ENCODE peak calls at places on chromosomes 11 and 22, in seven cellular contexts. A, I, C, V, F, U and N are unnamed samples. For H3K4me1, the result is how much of the 10 kb centered on the place peaks cover.

GRCh38 chr11:93476796-93477195 is 66.4 kb downstream of the SMCO4 start:
- DNase-seq in I (no peak), F (no peak), V (no peak), U (peak), A (no peak), C (no peak), N (no peak)

GRCh38 chr11:118263694-118264567 is at the start of gene MPZL2:
- DNase-seq in U (no peak), V (peak), C (peak), F (peak), I (peak), A (peak), N (peak)

GRCh38 chr11:7904910-7905309 is 26.2 kb downstream of the OR10A6 start:
- DNase-seq in F (no peak), A (no peak), I (no peak), V (no peak), U (peak), C (no peak), N (no peak)

GRCh38 chr11:117072517-117073218 is 25.6 kb downstream of the SIK3 start:
- DNase-seq in I (no peak), V (no peak), U (peak), A (no peak), F (no peak), C (no peak), N (no peak)

GRCh38 chr11:17722000-17722643 is 2.8 kb downstream of the MYOD1 start:
- DNase-seq in C (no peak), U (peak), F (no peak), A (no peak), I (no peak), V (no peak), N (no peak)

GRCh38 chr11:2581151-2581930 is 118.5 kb downstream of the KCNQ1OT1 start:
- DNase-seq in F (no peak), I (peak), U (no peak), C (peak), V (peak), A (no peak), N (peak)

GRCh38 chr11:65242389-65242788 is 19.4 kb upstream of the POLA2 start:
- DNase-seq in U (no peak), A (no peak), I (no peak), V (no peak), C (no peak), F (no peak), N (no peak)

GRCh38 chr11:131522851-131523250 is 152.4 kb downstream of the NTM start:
- DNase-seq in A (no peak), I (no peak), U (no peak), V (no peak), C (no peak), F (no peak), N (no peak)

GRCh38 chr22:33922268-33922667 is 2.0 kb upstream of the LARGE1 start:
- DNase-seq in U (peak), A (peak), C (peak), V (peak), I (no peak), F (peak), N (no peak)

GRCh38 chr22:49966716-49967332 is 6.3 kb downstream of the PIM3 start:
- DNase-seq in U (no peak), F (peak), C (peak), V (peak), I (peak), A (peak), N (peak)

GRCh38 chr11:33695051-33695566 is 5.5 kb downstream of the C11orf91 start:
- DNase-seq in C (no peak), A (peak), U (no peak), F (no peak), V (no peak), I (no peak), N (peak)

GRCh38 chr11:35418847-35419712 is at the start of gene SLC1A2:
- DNase-seq in I (peak), A (no peak), F (peak), U (peak), V (no peak), C (no peak), N (peak)

GRCh38 chr11:113974741-113975470 is at the start of gene HTR3A:
- DNase-seq in A (peak), U (no peak), C (no peak), V (no peak), F (peak), I (peak), N (peak)

GRCh38 chr11:134515081-134515960 is 103.3 kb upstream of the B3GAT1 start:
- DNase-seq in V (peak), F (peak), C (peak), A (no peak), I (peak), U (no peak), N (peak)

GRCh38 chr11:73971175-73971719 is 11.4 kb downstream of the UCP2 start:
- DNase-seq in V (no peak), I (no peak), F (no peak), C (peak), U (no peak), A (no peak), N (no peak)

GRCh38 chr11:105870521-105871113 is 151.4 kb downstream of the MSANTD4 start:
- DNase-seq in V (no peak), F (no peak), A (no peak), U (no peak), C (no peak), I (no peak), N (no peak)

GRCh38 chr11:117701781-117702180 is 95.2 kb downstream of the DSCAML1 start:
- DNase-seq in I (no peak), C (peak), U (no peak), F (no peak), A (no peak), V (no peak), N (no peak)

GRCh38 chr11:118485273-118485672 is 42.0 kb upstream of the TTC36 start:
- DNase-seq in C (no peak), U (no peak), I (no peak), F (no peak), V (no peak), A (no peak), N (no peak)

GRCh38 chr11:65215441-65216076 is 33.8 kb downstream of the CAPN1 start:
- DNase-seq in F (no peak), C (no peak), I (no peak), A (no peak), V (no peak), U (no peak), N (no peak)

GRCh38 chr11:122850076-122850631 is 11.9 kb downstream of the CRTAM start:
- DNase-seq in C (no peak), I (no peak), U (peak), A (no peak), F (no peak), V (no peak), N (no peak)

GRCh38 chr11:65497141-65498041 is 1.5 kb upstream of the MALAT1 start:
- DNase-seq in C (peak), V (peak), U (peak), F (peak), A (peak), I (peak), N (peak)

GRCh38 chr11:61791737-61792309 is 576 bp downstream of the TMEM258 start:
- DNase-seq in A (no peak), I (no peak), V (peak), U (peak), F (peak), C (no peak), N (peak)

GRCh38 chr22:41672780-41673509 is 15.7 kb downstream of the SNU13 start:
- DNase-seq in A (no peak), V (no peak), I (no peak), F (no peak), U (no peak), C (no peak), N (no peak)

GRCh38 chr11:85414175-85414574 is 213.0 kb downstream of the DLG2 start:
- DNase-seq in C (no peak), I (no peak), A (no peak), U (no peak), V (no peak), F (no peak), N (no peak)

GRCh38 chr11:77081381-77081851 is 14.6 kb downstream of the CAPN5 start:
- DNase-seq in F (peak), I (peak), A (peak), C (peak), V (peak), U (no peak), N (peak)

GRCh38 chr11:134645576-134645975 is 233.5 kb upstream of the B3GAT1 start:
- DNase-seq in U (no peak), C (no peak), A (no peak), V (no peak), F (no peak), I (no peak), N (no peak)

GRCh38 chr11:13040969-13041561 is 31.9 kb downstream of the RASSF10 start:
- DNase-seq in F (no peak), A (no peak), I (no peak), U (no peak), C (no peak), V (no peak), N (no peak)

GRCh38 chr11:128116447-128117240 is 470.7 kb downstream of the ETS1 start:
- DNase-seq in U (no peak), C (no peak), V (no peak), A (no peak), I (no peak), F (no peak), N (no peak)

GRCh38 chr11:74579577-74580270 is 12.7 kb upstream of the POLD3 start:
- DNase-seq in F (no peak), V (no peak), A (no peak), C (no peak), I (no peak), U (no peak), N (no peak)

GRCh38 chr22:22683668-22684361 is 39.4 kb downstream of the GGTLC2 start:
- DNase-seq in U (no peak), C (peak), F (no peak), V (no peak), I (no peak), A (no peak), N (no peak)

GRCh38 chr11:2562181-2562581 is 117.4 kb downstream of the KCNQ1 start:
- DNase-seq in V (peak), A (no peak), I (peak), F (no peak), C (peak), U (no peak), N (peak)

GRCh38 chr11:86861810-86862209 is 61.5 kb downstream of the PRSS23 start:
- DNase-seq in V (no peak), I (no peak), F (no peak), C (no peak), U (no peak), A (no peak), N (no peak)
- TF ChIP-seq CTCF in V (no peak), I (no peak), F (no peak), C (no peak), U (no peak), A (no peak), N (no peak)

DNA sequence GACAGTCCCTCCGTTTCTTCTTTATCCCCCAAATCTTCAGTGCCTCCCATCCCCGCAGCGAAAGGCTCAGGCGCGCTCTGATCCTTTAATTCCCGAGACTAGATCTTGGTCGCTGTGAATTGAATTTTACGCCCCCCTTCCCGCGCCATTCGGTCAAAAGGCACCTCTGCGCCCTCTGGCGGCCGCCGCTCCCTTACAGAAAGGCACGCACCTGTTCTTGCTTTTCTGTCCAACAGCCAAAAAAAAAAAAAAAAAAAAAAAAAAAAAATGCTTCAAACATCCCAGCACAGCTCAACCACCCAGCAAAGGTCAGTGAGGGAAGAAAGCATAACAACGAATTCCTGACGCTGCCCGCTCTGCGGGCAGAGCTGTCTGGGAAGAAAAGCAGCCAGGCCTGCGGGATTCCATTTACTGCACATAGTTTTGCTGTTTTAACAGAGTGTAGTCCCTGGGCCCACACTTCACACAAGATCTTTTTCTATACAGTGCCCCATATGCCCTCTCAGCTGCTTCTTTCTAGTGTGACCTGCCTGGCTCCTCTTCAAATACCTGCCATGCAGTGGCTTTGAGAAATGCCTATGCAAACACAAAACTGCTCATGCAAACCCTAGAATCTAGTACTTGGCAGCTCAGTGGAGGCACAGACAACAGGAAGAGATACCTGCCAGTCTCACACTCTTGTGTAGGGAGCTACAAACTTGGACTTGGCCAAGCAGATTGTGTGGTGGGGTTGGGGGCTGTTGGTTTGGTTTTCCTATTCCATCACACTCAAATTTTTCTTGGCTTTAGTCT is 1.3 kb upstream of the ESAM start:
- DNase-seq in F (peak), I (peak), A (peak), C (peak), U (peak), V (peak), N (peak)
- H3K4me3 ChIP-seq in F (peak), I (peak), A (peak), C (peak), U (peak), V (peak), N (peak)

GRCh38 chr11:78423241-78423640 is 5.6 kb upstream of the GAB2 start:
- DNase-seq in V (no peak), C (no peak), I (no peak), F (no peak), U (no peak), A (no peak), N (no peak)
- H3K4me1 ChIP-seq in V (under half), C (half or more), I (under half), F (under half), U (under half), A (under half), N (under half)

GRCh38 chr11:68214173-68215086 is 1.3 kb upstream of the KMT5B start:
- DNase-seq in F (peak), A (peak), I (peak), U (no peak), C (peak), V (peak), N (no peak)

GRCh38 chr11:68213135-68213515 is at the start of gene KMT5B:
- DNase-seq in F (peak), A (peak), V (no peak), U (peak), C (no peak), I (peak), N (no peak)

GRCh38 chr11:68213555-68214172 is 568 bp upstream of the KMT5B start:
- DNase-seq in I (peak), U (peak), V (peak), F (peak), C (peak), A (peak), N (peak)

GRCh38 chr11:68211546-68211945 is 1.6 kb downstream of the KMT5B start:
- DNase-seq in I (no peak), A (peak), V (no peak), F (no peak), U (no peak), C (no peak), N (no peak)

DNA sequence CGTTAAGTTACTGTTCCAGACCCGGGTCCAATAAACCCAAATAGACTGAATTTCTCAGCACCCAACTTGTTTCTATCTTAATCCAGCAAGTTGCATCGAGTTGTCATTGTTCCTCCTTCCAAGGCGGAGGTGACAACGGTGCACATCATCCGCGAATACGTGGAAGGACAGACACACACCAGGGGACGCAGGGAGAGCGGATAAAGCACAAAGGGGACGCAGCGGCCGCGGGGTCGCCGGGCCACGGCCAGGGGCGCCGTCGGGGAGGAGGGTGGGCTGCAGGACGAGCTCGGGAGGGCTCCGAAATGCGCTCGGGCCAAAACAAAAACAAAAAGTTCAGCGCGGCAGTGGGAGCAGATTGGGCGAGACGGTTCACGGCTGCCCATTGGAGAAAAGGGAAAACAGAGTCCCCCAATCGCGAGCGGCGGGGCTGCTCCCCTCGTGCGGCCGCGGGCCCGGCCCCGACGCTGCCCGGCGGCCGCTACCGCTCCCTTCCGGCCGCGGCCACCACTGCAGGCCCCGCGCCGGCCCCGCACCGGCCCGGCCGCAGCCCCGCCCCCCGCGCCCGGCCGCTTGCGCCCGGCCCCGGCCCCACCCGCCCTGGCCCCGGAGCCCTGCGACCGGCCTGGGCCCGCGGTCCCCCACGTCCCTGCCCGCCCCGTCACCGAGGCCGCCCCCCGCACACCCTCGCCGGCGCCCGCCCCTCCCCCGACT is 518 bp downstream of the KMT5B start:
- DNase-seq in F (peak), C (peak), A (peak), V (peak), U (peak), I (peak), N (peak)
- TF ChIP-seq CTCF in F (peak), C (peak), A (no peak), V (no peak), U (peak), I (no peak), N (no peak)

GRCh38 chr22:42994276-42994916 is 20.6 kb downstream of the PACSIN2 start:
- DNase-seq in V (peak), A (no peak), F (no peak), U (no peak), C (no peak), I (no peak), N (no peak)
- H3K4me3 ChIP-seq in V (peak), A (no peak), F (no peak), U (peak), C (no peak), I (peak), N (peak)

GRCh38 chr11:64128255-64129006 is 37.5 kb downstream of the MACROD1 start:
- DNase-seq in F (no peak), A (peak), V (no peak), C (no peak), U (no peak), I (no peak), N (no peak)

GRCh38 chr11:64131657-64132387 is 34.1 kb downstream of the MACROD1 start:
- DNase-seq in I (peak), V (no peak), C (no peak), U (no peak), A (no peak), F (no peak), N (peak)

GRCh38 chr11:64130618-64131017 is 35.3 kb downstream of the MACROD1 start:
- DNase-seq in V (no peak), C (no peak), U (no peak), A (peak), F (no peak), I (peak), N (peak)

GRCh38 chr11:64127267-64128072 is 38.4 kb downstream of the MACROD1 start:
- DNase-seq in I (no peak), A (no peak), V (no peak), U (no peak), F (no peak), C (no peak), N (no peak)

DNA sequence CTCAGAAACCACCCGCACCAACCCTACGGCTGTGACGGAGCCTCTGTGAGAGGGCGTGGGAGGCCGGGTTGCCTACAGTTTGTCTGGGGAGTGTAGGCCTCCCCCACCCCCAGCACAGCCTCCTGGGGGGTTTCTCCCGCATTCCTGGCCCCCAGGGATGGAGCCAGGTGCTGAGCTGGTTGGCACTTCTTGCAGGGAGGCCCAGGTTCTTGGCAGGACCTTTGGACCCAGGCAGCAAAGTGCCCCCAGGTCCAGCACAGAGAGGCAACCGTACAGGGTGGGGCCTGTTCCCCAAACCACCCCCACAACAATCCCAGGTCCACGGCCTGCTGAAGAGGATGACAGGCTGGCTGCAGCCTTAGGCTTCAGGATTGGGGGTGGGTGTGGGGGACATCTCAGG is 36.5 kb downstream of the MACROD1 start:
- DNase-seq in U (no peak), C (no peak), I (no peak), A (no peak), V (no peak), F (no peak), N (no peak)
- H3K4me1 ChIP-seq in U (under half), C (under half), I (under half), A (under half), V (under half), F (under half), N (under half)

GRCh38 chr11:69263736-69264052 is 30.3 kb upstream of the MYEOV start:
- DNase-seq in F (no peak), A (no peak), V (no peak), I (peak), C (no peak), U (no peak), N (no peak)

GRCh38 chr11:69265911-69266510 is 27.9 kb upstream of the MYEOV start:
- DNase-seq in U (no peak), V (no peak), F (no peak), C (peak), I (peak), A (no peak), N (no peak)

GRCh38 chr11:69264486-69264885 is 29.5 kb upstream of the MYEOV start:
- DNase-seq in A (no peak), F (no peak), C (peak), V (no peak), U (no peak), I (peak), N (no peak)

GRCh38 chr11:69262918-69263735 is 30.8 kb upstream of the MYEOV start:
- DNase-seq in I (no peak), C (no peak), U (no peak), V (no peak), F (no peak), A (no peak), N (no peak)

DNA sequence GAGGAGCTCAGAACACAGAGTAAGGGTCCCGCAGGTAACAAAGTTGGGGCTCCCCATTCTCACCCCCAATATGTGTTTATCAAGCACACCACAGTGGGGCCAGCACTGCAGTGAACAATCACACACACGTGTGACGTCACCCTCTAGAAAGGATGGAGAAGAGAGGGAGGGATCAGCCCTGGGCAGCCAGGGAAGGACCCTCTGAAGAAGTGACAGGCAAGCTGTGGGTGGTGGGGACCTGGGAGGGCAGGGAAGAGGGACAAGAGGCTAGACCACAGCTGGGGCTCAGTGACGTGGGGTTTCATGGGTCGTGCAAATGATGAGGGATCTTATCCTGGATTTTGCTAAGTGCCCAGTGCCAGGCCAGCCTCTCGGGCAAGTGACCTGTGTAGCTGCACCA is 28.7 kb upstream of the MYEOV start:
- DNase-seq in U (no peak), V (no peak), F (no peak), C (no peak), A (no peak), I (peak), N (no peak)
- TF ChIP-seq CTCF in U (no peak), V (no peak), F (no peak), C (no peak), A (no peak), I (no peak), N (no peak)

GRCh38 chr22:30671071-30671470 is 3.4 kb upstream of the DUSP18 start:
- DNase-seq in F (no peak), A (no peak), U (no peak), I (no peak), C (no peak), V (no peak), N (no peak)
- H3K4me3 ChIP-seq in F (no peak), A (no peak), U (no peak), I (no peak), C (no peak), V (no peak), N (no peak)